ENCODE peak calls at places on chromosomes 5 and 9, in eight cellular contexts. D is amniotic stem cell, T is SW480, O is fibroblast of pulmonary artery, R is T follicular helper cell, J is head of caudate nucleus, H is astrocyte, F is activated gamma-delta T cell treated with Interleukin-2 at 50 U/mL for 16 hours. Y is an unnamed sample.
A peak's percentile ranks its signal among the peaks of the same experiment; 100 is the strongest.

GRCh38 chr9:27572918-27573698 is at the start of gene C9orf72:
- DNase-seq in D (no peak), T (peak; percentile 55), O (no peak), R (peak; percentile 78), J (peak; percentile 85), H (peak; percentile 29), F (peak; percentile 82), Y (no peak)

GRCh38 chr9:26722755-26723154 is 169.8 kb downstream of the CAAP1 start:
- DNase-seq in D (no peak), T (no peak), O (no peak), R (no peak), J (no peak), H (no peak), F (no peak), Y (no peak)

GRCh38 chr9:111878946-111879345 is 17.7 kb upstream of the UGCG start:
- DNase-seq in D (no peak), T (no peak), O (no peak), R (no peak), J (no peak), H (no peak), F (no peak), Y (no peak)

GRCh38 chr5:6377582-6378127 is 692 bp downstream of the MED10 start:
- DNase-seq in D (peak; percentile 15), T (peak; percentile 28), O (no peak), R (no peak), J (peak; percentile 22), H (no peak), F (no peak), Y (no peak)

GRCh38 chr5:150322202-150322601 is 19.5 kb upstream of the ARSI start:
- DNase-seq in D (no peak), T (no peak), O (peak; percentile 15), R (no peak), J (no peak), H (peak; percentile 75), F (no peak), Y (no peak)

GRCh38 chr5:53253421-53253871 is 143.9 kb upstream of the MOCS2 start:
- DNase-seq in D (peak; percentile 11), T (peak; percentile 54), O (peak; percentile 45), R (no peak), J (no peak), H (peak; percentile 95), F (no peak), Y (no peak)

GRCh38 chr9:130794923-130795495 is 40.0 kb upstream of the ABL1 start:
- DNase-seq in D (no peak), T (no peak), O (peak; percentile 23), R (no peak), J (no peak), H (no peak), F (no peak), Y (peak; percentile 23)

GRCh38 chr5:7397005-7397546 is 1.1 kb downstream of the ADCY2 start:
- DNase-seq in D (no peak), T (no peak), O (no peak), R (no peak), J (no peak), H (peak; percentile 25), F (no peak), Y (no peak)

GRCh38 chr9:133763272-133764183 is 25.4 kb upstream of the SARDH start:
- DNase-seq in D (peak; percentile 18), T (no peak), O (peak; percentile 46), R (no peak), J (no peak), H (peak; percentile 47), F (no peak), Y (no peak)

GRCh38 chr5:177967221-177967887 is 28.7 kb downstream of the PROP1 start:
- DNase-seq in D (no peak), T (no peak), O (peak; percentile 13), R (no peak), J (no peak), H (no peak), F (no peak), Y (no peak)

Y was measured in LNCaP clone FGC.